ENCODE peak calls at places on chromosomes 16 and 17, in five cellular contexts. T, L, C, I and U are unnamed samples.

GRCh38 chr16:1922357-1922756 is 4.1 kb upstream of the HS3ST6 start:
- DNase-seq in C (no peak), I (no peak), L (no peak), T (no peak), U (no peak)

GRCh38 chr17:81901167-81902022 is 643 bp upstream of the NPB start:
- DNase-seq in I (no peak), L (no peak), C (no peak), T (no peak), U (no peak)

GRCh38 chr16:87922250-87922871 is 14.0 kb downstream of the CA5A start:
- DNase-seq in T (peak; percentile 47), C (no peak), L (no peak), I (no peak), U (no peak)

GRCh38 chr17:51434434-51435170 is 174.3 kb downstream of the UTP18 start:
- DNase-seq in T (no peak), C (no peak), I (no peak), L (no peak), U (no peak)

GRCh38 chr17:50514936-50515702 is 6.9 kb downstream of the MYCBPAP start:
- DNase-seq in T (peak; percentile 52), L (no peak), I (no peak), C (no peak), U (no peak)

GRCh38 chr16:64453643-64454042 is 668.2 kb downstream of the CDH11 start:
- DNase-seq in I (no peak), T (no peak), L (no peak), C (no peak), U (no peak)

GRCh38 chr16:4404247-4404966 is 12.0 kb downstream of the CORO7 start:
- DNase-seq in L (peak; percentile 40), I (peak; percentile 26), T (no peak), C (no peak), U (peak; percentile 31)

GRCh38 chr17:81713556-81714411 is 1.7 kb downstream of the SLC25A10 start:
- DNase-seq in T (no peak), I (no peak), C (no peak), L (peak; percentile 18), U (no peak)

GRCh38 chr17:45131616-45132301 is 556 bp downstream of the PLCD3 start:
- DNase-seq in L (peak; percentile 67), I (peak; percentile 51), C (peak; percentile 36), T (no peak), U (peak; percentile 60)

GRCh38 chr17:64097196-64097936 is 32.6 kb downstream of the ERN1 start:
- DNase-seq in C (no peak), I (no peak), T (peak; percentile 67), L (peak; percentile 35), U (no peak)

GRCh38 chr17:2690165-2691068 is 21.1 kb downstream of the CLUH start:
- DNase-seq in I (no peak), T (no peak), L (no peak), C (no peak), U (no peak)

GRCh38 chr17:49227436-49228261 is 2.9 kb downstream of the PHOSPHO1 start:
- DNase-seq in L (peak; percentile 62), C (peak; percentile 74), I (peak; percentile 82), T (no peak), U (peak; percentile 75)

GRCh38 chr17:3026856-3027751 is 36.3 kb downstream of the OR1D5 start:
- DNase-seq in T (no peak), L (no peak), C (no peak), I (no peak), U (no peak)

GRCh38 chr17:77476920-77477805 is 336.4 kb downstream of the SEC14L1 start:
- DNase-seq in T (peak; percentile 93), C (no peak), I (no peak), L (peak; percentile 84), U (no peak)

GRCh38 chr17:63834431-63835166 is 7.1 kb upstream of the FTSJ3 start:
- DNase-seq in T (no peak), C (peak; percentile 41), L (no peak), I (peak; percentile 57), U (peak; percentile 40)

GRCh38 chr17:40605301-40605700 is 40.0 kb upstream of the CCR7 start:
- DNase-seq in C (no peak), L (no peak), T (no peak), I (peak; percentile 58), U (peak; percentile 38)

GRCh38 chr16:50316102-50316847 is 49.9 kb downstream of the ADCY7 start:
- DNase-seq in I (no peak), C (no peak), T (no peak), L (no peak), U (no peak)

GRCh38 chr16:66959645-66960177 is 1.4 kb upstream of the CES3 start:
- DNase-seq in L (no peak), C (no peak), T (no peak), I (no peak), U (no peak)

GRCh38 chr16:26316683-26317464 is 625.1 kb downstream of the HS3ST4 start:
- DNase-seq in L (no peak), C (no peak), I (no peak), T (no peak), U (no peak)

GRCh38 chr16:54291981-54292487 is 5.4 kb upstream of the IRX3 start:
- DNase-seq in C (no peak), L (no peak), T (no peak), I (no peak), U (no peak)

GRCh38 chr16:10619271-10619849 is 39.0 kb upstream of the EMP2 start:
- DNase-seq in I (no peak), T (no peak), L (no peak), C (no peak), U (no peak)